ENCODE peak calls at places on chromosomes 3 and 15, in six cellular contexts. Y is lower lobe of right lung, B is suprapubic skin, K is PC-9, W is psoas muscle, L is A549. P is an unnamed sample. For H3K9me3, the result is how much of the 10 kb centered on the place peaks cover.

GRCh38 chr15:31438601-31439265 is 112.1 kb downstream of the KLF13 start:
- DNase-seq in Y (peak), B (no peak), K (no peak), W (no peak), L (no peak), P (no peak)

GRCh38 chr3:187994221-187995085 is 159.5 kb upstream of the LPP start:
- DNase-seq in Y (no peak), B (no peak), K (no peak), W (no peak), L (no peak), P (no peak)

GRCh38 chr3:20147374-20147773 is 38.6 kb downstream of the SGO1 start:
- DNase-seq in Y (no peak), B (no peak), K (no peak), W (no peak), L (no peak), P (no peak)

GRCh38 chr3:112010631-112011030 is 11.9 kb downstream of the TAGLN3 start:
- DNase-seq in Y (no peak), B (no peak), K (no peak), W (no peak), L (no peak), P (no peak)

GRCh38 chr3:69565316-69565715 is 173.9 kb upstream of the MITF start:
- DNase-seq in Y (no peak), B (no peak), K (no peak), W (no peak), L (no peak), P (no peak)

GRCh38 chr3:69214241-69214640 is 91.8 kb upstream of the LMOD3 start:
- DNase-seq in Y (no peak), B (no peak), K (no peak), W (no peak), L (peak), P (no peak)

GRCh38 chr15:85941186-85941855 is 138.3 kb upstream of the AGBL1 start:
- DNase-seq in Y (no peak), B (no peak), K (no peak), W (peak), L (peak), P (no peak)

GRCh38 chr3:184241447-184242296 is 7.1 kb downstream of the ALG3 start:
- DNase-seq in Y (peak), B (no peak), K (peak), W (no peak), L (peak), P (peak)

GRCh38 chr15:94230886-94231727 is at the start of gene MCTP2:
- DNase-seq in Y (peak), B (peak), K (peak), W (peak), L (peak), P (no peak)

GRCh38 chr15:69538381-69538780 is 85.8 kb downstream of the RPLP1 start:
- DNase-seq in Y (no peak), B (no peak), K (no peak), W (no peak), L (no peak), P (peak)

GRCh38 chr15:38883987-38884386 is 319.4 kb upstream of the RASGRP1 start:
- DNase-seq in Y (no peak), B (no peak), K (no peak), W (no peak), L (no peak), P (no peak)

GRCh38 chr3:170090601-170090981 is 52.8 kb downstream of the GPR160 start:
- DNase-seq in Y (no peak), B (no peak), K (no peak), W (no peak), L (no peak), P (no peak)

GRCh38 chr3:132034486-132035464 is at the start of gene CPNE4:
- DNase-seq in Y (peak), B (peak), K (peak), W (peak), L (peak), P (peak)

GRCh38 chr15:87209891-87210649 is 1046.5 kb downstream of the NTRK3 start:
- DNase-seq in Y (no peak), B (no peak), K (no peak), W (no peak), L (no peak), P (no peak)

GRCh38 chr15:39641187-39641889 is 60.5 kb downstream of the THBS1 start:
- DNase-seq in Y (no peak), B (no peak), K (peak), W (no peak), L (no peak), P (no peak)

GRCh38 chr3:69763976-69764851 is 24.9 kb downstream of the MITF start:
- DNase-seq in Y (no peak), B (no peak), K (no peak), W (no peak), L (peak), P (no peak)

GRCh38 chr15:95922431-95922830 is 408.1 kb upstream of the NR2F2 start:
- DNase-seq in Y (no peak), B (no peak), K (no peak), W (no peak), L (peak), P (no peak)

GRCh38 chr15:74227968-74228722 is 8.0 kb upstream of the CCDC33 start:
- DNase-seq in Y (no peak), B (no peak), K (no peak), W (no peak), L (no peak), P (no peak)

GRCh38 chr3:26312826-26313225 is 309.7 kb upstream of the LRRC3B start:
- DNase-seq in Y (no peak), B (no peak), K (no peak), W (no peak), L (no peak), P (no peak)

GRCh38 chr3:26307805-26308204 is 314.8 kb upstream of the LRRC3B start:
- DNase-seq in Y (no peak), B (no peak), K (no peak), W (no peak), L (no peak), P (no peak)

GRCh38 chr3:26308454-26308853 is 314.1 kb upstream of the LRRC3B start:
- DNase-seq in Y (no peak), B (no peak), K (no peak), W (no peak), L (no peak), P (no peak)

DNA sequence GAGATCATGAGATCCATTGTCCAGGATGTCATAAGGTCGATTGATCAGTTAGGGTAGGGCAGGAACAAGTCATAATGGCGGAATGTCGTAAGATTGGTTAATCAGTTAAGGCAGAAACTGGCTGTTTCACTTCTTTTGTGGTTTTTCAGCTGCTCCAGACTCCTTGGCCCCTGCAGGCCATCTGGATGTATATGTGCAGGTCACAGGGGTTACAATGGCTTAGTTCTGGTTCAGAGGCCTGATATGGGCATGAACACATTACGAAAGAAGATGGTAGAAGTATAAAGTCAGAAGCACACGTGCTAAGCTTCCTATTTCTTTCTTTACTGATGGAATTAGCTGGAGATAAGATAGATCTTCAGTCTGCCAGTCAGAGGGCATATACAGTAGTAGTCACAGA is 315.4 kb upstream of the LRRC3B start:
- DNase-seq in Y (no peak), B (no peak), K (no peak), W (no peak), L (no peak), P (no peak)
- H3K9me3 ChIP-seq in Y (under half), B (under half), K (under half), W (under half), L (under half), P (under half)

DNA sequence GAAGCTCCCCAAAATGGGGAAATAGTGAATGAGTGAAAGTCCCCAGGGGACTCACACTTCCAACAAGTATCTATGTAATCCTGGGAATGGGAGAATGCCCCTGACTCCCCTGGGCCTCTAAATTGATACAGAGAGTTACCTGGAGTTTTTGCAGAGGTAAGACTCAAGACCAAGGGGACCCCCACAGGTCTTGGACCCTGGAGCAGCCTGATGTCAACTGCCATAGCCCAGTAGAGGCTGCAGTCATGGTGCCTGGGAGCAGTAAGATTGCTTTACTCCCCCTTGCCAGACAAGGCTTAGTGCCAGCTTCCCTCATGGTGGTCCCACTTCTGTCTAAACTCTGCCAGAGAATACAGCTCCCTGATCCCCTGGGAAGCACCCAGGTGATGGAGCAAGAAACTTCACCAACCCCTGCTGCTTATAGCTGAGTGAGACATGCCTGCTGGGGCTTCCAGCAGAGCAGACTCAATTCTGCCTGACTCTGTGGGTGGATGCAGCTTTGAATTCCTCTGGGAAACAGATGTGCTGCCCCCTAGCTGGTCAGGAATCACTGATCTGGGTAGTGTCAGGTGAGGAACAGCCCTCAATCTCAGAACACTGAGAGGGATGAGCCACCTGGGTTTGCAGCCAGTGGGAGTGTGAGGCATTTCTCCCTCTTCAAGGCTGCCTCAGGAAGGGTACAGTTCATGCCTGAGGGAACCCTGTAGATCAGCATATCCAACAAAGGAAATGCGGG is 485.9 kb downstream of the NSUN3 start:
- DNase-seq in Y (no peak), B (no peak), K (no peak), W (no peak), L (no peak), P (no peak)
- TF ChIP-seq CTCF in Y (no peak), B (no peak), K (no peak), W (no peak), L (no peak), P (no peak)

GRCh38 chr3:66344391-66344811 is 123.6 kb downstream of the SLC25A26 start:
- DNase-seq in Y (no peak), B (no peak), K (no peak), W (no peak), L (no peak), P (no peak)
- H3K4me3 ChIP-seq in Y (no peak), B (no peak), K (no peak), W (no peak), L (no peak), P (no peak)

DNA sequence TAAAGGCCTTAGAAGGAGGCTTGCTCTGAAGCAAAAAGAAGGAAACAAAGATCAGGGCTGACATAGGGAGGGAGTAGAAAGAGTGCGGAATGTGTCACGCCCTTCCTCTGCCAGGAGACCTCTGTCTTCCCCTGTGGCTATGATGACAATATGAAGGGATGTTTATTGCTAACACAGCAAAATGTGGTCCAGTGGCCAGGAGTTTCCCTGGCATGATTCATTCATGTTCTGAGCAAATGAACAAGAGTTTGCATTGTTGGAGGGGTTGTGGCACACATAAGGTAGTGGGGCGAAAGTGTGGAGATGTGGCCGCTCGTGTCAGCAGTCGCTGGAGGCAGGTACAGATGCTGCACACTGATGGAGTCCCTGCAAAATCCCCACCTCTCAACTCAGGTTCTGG is 169.4 kb downstream of the SHQ1 start:
- DNase-seq in Y (no peak), B (no peak), K (peak), W (no peak), L (no peak), P (no peak)
- H3K9me3 ChIP-seq in Y (under half), B (under half), K (under half), W (under half), L (under half), P (under half)

GRCh38 chr3:65569129-65569528 is 469.6 kb downstream of the MAGI1 start:
- DNase-seq in Y (no peak), B (no peak), K (no peak), W (no peak), L (no peak), P (no peak)

GRCh38 chr3:65568497-65568896 is 470.2 kb downstream of the MAGI1 start:
- DNase-seq in Y (no peak), B (no peak), K (no peak), W (no peak), L (no peak), P (no peak)

GRCh38 chr3:65572175-65572777 is 466.4 kb downstream of the MAGI1 start:
- DNase-seq in Y (no peak), B (no peak), K (no peak), W (no peak), L (no peak), P (no peak)

GRCh38 chr3:65573548-65574116 is 465.1 kb downstream of the MAGI1 start:
- DNase-seq in Y (no peak), B (no peak), K (no peak), W (no peak), L (no peak), P (no peak)

DNA sequence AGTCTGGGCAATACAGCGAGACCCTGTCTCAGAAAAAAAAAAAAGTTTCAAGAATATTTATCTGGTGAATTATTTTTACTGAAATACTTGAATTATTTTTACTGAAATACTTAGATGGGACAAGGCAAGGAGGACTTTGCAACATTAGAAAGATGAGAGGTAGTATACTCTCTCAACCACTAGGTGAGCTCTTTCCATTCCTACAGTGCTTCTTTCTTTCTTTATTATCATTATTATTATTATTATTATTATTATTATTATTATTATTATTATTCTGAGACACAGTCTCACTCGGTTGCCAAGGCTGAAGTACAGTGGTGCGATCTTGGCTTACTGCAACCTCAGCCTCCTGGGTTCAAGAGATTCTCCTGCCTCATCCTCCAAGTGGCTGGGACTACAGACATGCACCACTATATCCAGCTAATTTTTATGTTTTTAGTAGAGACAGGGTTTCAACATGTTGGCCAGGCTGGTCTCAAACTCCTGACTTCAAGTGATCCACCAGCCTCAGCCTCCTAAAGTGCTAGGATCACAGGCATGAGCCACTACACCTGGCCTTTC is 468.8 kb downstream of the MAGI1 start:
- DNase-seq in Y (no peak), B (no peak), K (no peak), W (no peak), L (no peak), P (no peak)
- TF ChIP-seq CTCF in Y (no peak), B (no peak), K (no peak), W (no peak), L (no peak), P (peak)

DNA sequence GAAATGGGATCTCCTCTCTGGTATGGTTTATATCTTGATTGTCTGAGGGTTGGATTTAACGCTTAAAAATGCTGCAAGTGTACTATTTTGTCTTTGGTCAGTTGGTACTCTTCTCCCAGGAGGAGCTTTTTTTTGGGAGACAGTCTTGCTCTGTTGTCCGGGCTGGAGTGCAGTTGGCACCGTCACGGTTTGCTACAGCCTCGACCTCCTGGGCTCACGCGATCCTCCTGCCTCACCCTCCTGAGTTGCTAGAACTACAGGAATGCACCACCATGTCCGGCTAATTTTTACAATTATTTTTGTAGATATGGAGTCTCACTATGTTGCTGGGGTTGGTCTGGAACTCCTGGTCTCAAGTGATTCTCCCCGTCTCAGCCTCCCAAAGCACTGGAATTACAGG is 89.5 kb downstream of the FNDC3B start:
- DNase-seq in Y (no peak), B (no peak), K (no peak), W (no peak), L (no peak), P (no peak)
- H3K4me3 ChIP-seq in Y (no peak), B (no peak), K (no peak), W (peak), L (no peak), P (no peak)

DNA sequence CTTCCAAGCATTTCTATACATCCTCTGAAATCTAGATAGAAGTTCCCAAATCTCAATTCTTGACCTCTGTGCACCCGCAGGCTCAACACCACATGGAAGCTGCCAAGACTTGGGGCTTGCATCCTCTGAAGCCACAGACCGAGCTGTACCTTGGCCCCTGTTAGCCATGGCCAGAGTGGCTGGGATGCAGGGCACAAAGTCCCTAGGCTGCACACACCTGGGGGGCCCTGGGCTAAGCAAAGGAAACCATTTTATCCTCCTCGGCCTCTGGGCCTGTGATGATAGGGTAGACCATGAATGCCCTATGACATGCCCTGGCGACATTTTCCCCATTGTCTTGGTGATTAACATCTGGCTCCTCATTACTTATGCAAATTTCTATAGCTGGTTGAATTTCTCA is 97.1 kb upstream of the CCDC39 start:
- DNase-seq in Y (no peak), B (no peak), K (no peak), W (no peak), L (no peak), P (no peak)
- H3K9me3 ChIP-seq in Y (under half), B (under half), K (under half), W (under half), L (under half), P (under half)

P was measured in WERI-Rb-1.